ENCODE peak calls at places on chromosomes 11 and 22, in seven cellular contexts. One of them, this sample, is unnamed.

GRCh38 chr11:93099811-93100210 is 98.0 kb downstream of the SLC36A4 start:
- DNase-seq in K562: no peak
- DNase-seq in SK-N-SH: no peak
- DNase-seq in GM12878: no peak
- DNase-seq in GM12892: no peak
- DNase-seq in H1: no peak
- DNase-seq in HepG2: no peak
- DNase-seq in this sample: no peak

GRCh38 chr11:35550374-35551036 is 25.1 kb upstream of the PAMR1 start:
- DNase-seq in H1: no peak
- DNase-seq in SK-N-SH: no peak
- DNase-seq in K562: no peak
- DNase-seq in HepG2: no peak
- DNase-seq in GM12878: no peak
- DNase-seq in GM12892: no peak
- DNase-seq in this sample: no peak

GRCh38 chr11:74307409-74307808 is 4.0 kb downstream of the P4HA3 start:
- DNase-seq in GM12878: no peak
- DNase-seq in H1: no peak
- DNase-seq in K562: no peak
- DNase-seq in SK-N-SH: peak
- DNase-seq in HepG2: no peak
- DNase-seq in GM12892: no peak
- DNase-seq in this sample: no peak

GRCh38 chr22:25760294-25760693 is 18.3 kb downstream of the MYO18B start:
- DNase-seq in SK-N-SH: no peak
- DNase-seq in K562: no peak
- DNase-seq in H1: no peak
- DNase-seq in GM12892: no peak
- DNase-seq in GM12878: no peak
- DNase-seq in HepG2: peak
- DNase-seq in this sample: no peak

GRCh38 chr11:57426754-57427691 is at the start of gene SLC43A3:
- DNase-seq in GM12892: peak
- DNase-seq in HepG2: peak
- DNase-seq in K562: peak
- DNase-seq in H1: peak
- DNase-seq in GM12878: peak
- DNase-seq in SK-N-SH: peak
- DNase-seq in this sample: peak

GRCh38 chr11:13364388-13364787 is 86.8 kb downstream of the BMAL1 start:
- DNase-seq in H1: no peak
- DNase-seq in GM12878: no peak
- DNase-seq in SK-N-SH: no peak
- DNase-seq in HepG2: no peak
- DNase-seq in GM12892: no peak
- DNase-seq in K562: no peak
- DNase-seq in this sample: no peak

GRCh38 chr22:45329536-45329936 is 19.8 kb downstream of the FAM118A start:
- DNase-seq in SK-N-SH: peak
- DNase-seq in GM12892: no peak
- DNase-seq in GM12878: no peak
- DNase-seq in K562: no peak
- DNase-seq in HepG2: no peak
- DNase-seq in H1: no peak
- DNase-seq in this sample: no peak

GRCh38 chr11:42251984-42252383 is 792.5 kb upstream of the LRRC4C start:
- DNase-seq in GM12892: no peak
- DNase-seq in H1: no peak
- DNase-seq in K562: no peak
- DNase-seq in SK-N-SH: no peak
- DNase-seq in GM12878: no peak
- DNase-seq in HepG2: no peak
- DNase-seq in this sample: no peak

GRCh38 chr11:1306186-1307162 is 3.0 kb downstream of the TOLLIP start:
- DNase-seq in GM12892: no peak
- DNase-seq in H1: no peak
- DNase-seq in HepG2: no peak
- DNase-seq in SK-N-SH: no peak
- DNase-seq in K562: no peak
- DNase-seq in GM12878: no peak
- DNase-seq in this sample: no peak

GRCh38 chr22:46649176-46650077 is 29.2 kb downstream of the GRAMD4 start:
- DNase-seq in HepG2: no peak
- DNase-seq in H1: no peak
- DNase-seq in GM12892: no peak
- DNase-seq in GM12878: no peak
- DNase-seq in K562: peak
- DNase-seq in SK-N-SH: no peak
- DNase-seq in this sample: no peak

GRCh38 chr11:520428-521178 is 13.6 kb upstream of the RNH1 start:
- DNase-seq in GM12878: no peak
- DNase-seq in K562: no peak
- DNase-seq in H1: no peak
- DNase-seq in GM12892: no peak
- DNase-seq in HepG2: peak
- DNase-seq in SK-N-SH: no peak
- DNase-seq in this sample: no peak

GRCh38 chr11:2940166-2940929 is 11.1 kb upstream of the PHLDA2 start:
- DNase-seq in GM12878: no peak
- DNase-seq in SK-N-SH: peak
- DNase-seq in K562: no peak
- DNase-seq in HepG2: peak
- DNase-seq in H1: no peak
- DNase-seq in GM12892: no peak
- DNase-seq in this sample: no peak

GRCh38 chr11:102643941-102644340 is 18.8 kb upstream of the MMP20 start:
- DNase-seq in GM12892: no peak
- DNase-seq in HepG2: no peak
- DNase-seq in K562: no peak
- DNase-seq in GM12878: no peak
- DNase-seq in SK-N-SH: no peak
- DNase-seq in H1: no peak
- DNase-seq in this sample: no peak

GRCh38 chr22:26360169-26360885 is 68.7 kb upstream of the ASPHD2 start:
- DNase-seq in H1: peak
- DNase-seq in SK-N-SH: peak
- DNase-seq in GM12878: peak
- DNase-seq in HepG2: peak
- DNase-seq in K562: peak
- DNase-seq in GM12892: peak
- DNase-seq in this sample: peak

GRCh38 chr11:110582728-110583432 is 129.4 kb downstream of the ARHGAP20 start:
- DNase-seq in K562: no peak
- DNase-seq in H1: no peak
- DNase-seq in HepG2: no peak
- DNase-seq in GM12892: no peak
- DNase-seq in SK-N-SH: no peak
- DNase-seq in GM12878: no peak
- DNase-seq in this sample: no peak

DNA sequence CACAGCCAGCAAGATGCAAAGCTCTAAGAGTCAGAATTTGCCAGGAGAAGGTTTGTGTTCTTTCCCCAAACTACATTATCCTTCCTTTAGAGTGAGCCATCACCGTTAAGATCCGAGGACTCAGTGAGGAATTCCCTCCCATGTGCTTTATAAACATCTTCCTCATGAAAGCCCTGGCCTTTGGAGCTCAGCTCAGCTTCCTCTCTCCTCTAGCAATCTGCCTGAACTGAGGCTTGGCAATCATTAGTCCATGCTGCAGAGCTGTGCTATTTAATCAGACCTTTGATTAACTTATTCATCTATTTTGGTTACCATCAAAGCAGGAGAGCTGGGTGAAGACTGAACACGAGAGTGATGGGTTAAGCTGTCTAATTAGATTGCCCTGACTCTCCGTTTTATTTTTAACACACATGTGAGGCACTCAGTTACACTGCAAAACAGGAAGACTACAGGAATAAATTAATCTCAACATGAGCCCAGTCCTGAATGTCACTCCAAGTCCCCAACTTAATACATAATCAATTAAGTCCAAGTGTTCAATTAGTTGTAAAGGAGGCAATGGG is 351.3 kb downstream of the LARGE1 start:
- DNase-seq in HepG2: no peak
- DNase-seq in SK-N-SH: no peak
- DNase-seq in GM12878: no peak
- DNase-seq in GM12892: no peak
- DNase-seq in K562: no peak
- DNase-seq in H1: no peak
- DNase-seq in this sample: no peak
- TF ChIP-seq TAF1 in HepG2: no peak
- TF ChIP-seq TAF1 in SK-N-SH: no peak
- TF ChIP-seq TAF1 in GM12878: no peak
- TF ChIP-seq TAF1 in GM12892: no peak
- TF ChIP-seq TAF1 in K562: no peak
- TF ChIP-seq TAF1 in H1: no peak
- TF ChIP-seq TAF1 in this sample: no peak

GRCh38 chr22:38177044-38177443 is 4.6 kb downstream of the PLA2G6 start:
- DNase-seq in SK-N-SH: no peak
- DNase-seq in H1: no peak
- DNase-seq in K562: no peak
- DNase-seq in GM12892: no peak
- DNase-seq in HepG2: no peak
- DNase-seq in GM12878: no peak
- DNase-seq in this sample: no peak
- TF ChIP-seq TAF1 in SK-N-SH: no peak
- TF ChIP-seq TAF1 in H1: no peak
- TF ChIP-seq TAF1 in K562: no peak
- TF ChIP-seq TAF1 in GM12892: no peak
- TF ChIP-seq TAF1 in HepG2: no peak
- TF ChIP-seq TAF1 in GM12878: no peak
- TF ChIP-seq TAF1 in this sample: no peak

GRCh38 chr11:128854801-128855200 is 12.3 kb downstream of the KCNJ1 start:
- DNase-seq in SK-N-SH: no peak
- DNase-seq in K562: no peak
- DNase-seq in H1: no peak
- DNase-seq in GM12892: no peak
- DNase-seq in HepG2: no peak
- DNase-seq in GM12878: no peak
- DNase-seq in this sample: no peak

GRCh38 chr11:128860571-128861361 is 6.3 kb downstream of the KCNJ1 start:
- DNase-seq in GM12892: no peak
- DNase-seq in SK-N-SH: peak
- DNase-seq in GM12878: no peak
- DNase-seq in H1: no peak
- DNase-seq in HepG2: no peak
- DNase-seq in K562: no peak
- DNase-seq in this sample: no peak

GRCh38 chr11:128856241-128856640 is 10.9 kb downstream of the KCNJ1 start:
- DNase-seq in SK-N-SH: no peak
- DNase-seq in GM12878: no peak
- DNase-seq in GM12892: no peak
- DNase-seq in H1: no peak
- DNase-seq in HepG2: no peak
- DNase-seq in K562: no peak
- DNase-seq in this sample: no peak

GRCh38 chr11:128859563-128860441 is 7.3 kb downstream of the KCNJ1 start:
- DNase-seq in GM12878: no peak
- DNase-seq in HepG2: peak
- DNase-seq in K562: peak
- DNase-seq in GM12892: peak
- DNase-seq in H1: peak
- DNase-seq in SK-N-SH: peak
- DNase-seq in this sample: peak

GRCh38 chr11:128857341-128857740 is 9.8 kb downstream of the KCNJ1 start:
- DNase-seq in HepG2: no peak
- DNase-seq in SK-N-SH: no peak
- DNase-seq in GM12892: no peak
- DNase-seq in K562: no peak
- DNase-seq in H1: no peak
- DNase-seq in GM12878: no peak
- DNase-seq in this sample: no peak
- TF ChIP-seq TAF1 in HepG2: no peak
- TF ChIP-seq TAF1 in SK-N-SH: no peak
- TF ChIP-seq TAF1 in GM12892: no peak
- TF ChIP-seq TAF1 in K562: no peak
- TF ChIP-seq TAF1 in H1: no peak
- TF ChIP-seq TAF1 in GM12878: no peak
- TF ChIP-seq TAF1 in this sample: no peak

DNA sequence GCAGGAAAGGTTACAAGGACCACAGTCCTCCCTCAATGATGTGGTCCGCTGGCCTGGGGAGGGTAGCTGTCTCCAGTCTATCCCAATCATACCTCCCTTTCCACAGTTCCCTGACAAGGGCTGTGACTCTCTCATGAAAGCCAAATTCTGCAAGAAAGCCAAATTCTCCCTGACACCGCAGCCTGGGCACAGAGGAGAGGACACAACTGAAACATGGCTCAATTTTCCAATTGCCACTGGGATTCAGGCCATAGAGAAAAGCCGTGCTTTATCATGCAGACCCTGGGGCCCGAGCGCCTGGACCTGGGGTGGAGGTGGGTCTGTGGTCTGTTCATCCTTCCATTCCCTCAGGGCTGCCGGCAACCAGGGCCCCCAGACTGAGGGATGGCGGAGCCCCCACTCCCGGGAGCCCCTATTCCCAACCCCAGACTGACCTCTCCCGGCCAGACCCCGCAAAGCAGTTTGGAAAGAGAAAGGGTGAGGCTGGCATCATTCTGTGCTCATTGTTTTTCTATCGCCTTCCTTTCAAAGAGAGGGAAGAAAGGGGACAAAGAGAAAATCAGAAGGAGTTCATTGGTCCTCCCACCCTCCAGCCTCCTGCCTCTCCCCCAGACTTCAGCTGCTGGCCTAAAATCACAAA is 239.5 kb downstream of the BUD13 start:
- DNase-seq in GM12878: no peak
- DNase-seq in SK-N-SH: peak
- DNase-seq in H1: no peak
- DNase-seq in GM12892: no peak
- DNase-seq in HepG2: no peak
- DNase-seq in K562: peak
- DNase-seq in this sample: no peak
- TF ChIP-seq TAF1 in GM12878: no peak
- TF ChIP-seq TAF1 in SK-N-SH: no peak
- TF ChIP-seq TAF1 in H1: no peak
- TF ChIP-seq TAF1 in GM12892: no peak
- TF ChIP-seq TAF1 in HepG2: no peak
- TF ChIP-seq TAF1 in K562: no peak
- TF ChIP-seq TAF1 in this sample: no peak

DNA sequence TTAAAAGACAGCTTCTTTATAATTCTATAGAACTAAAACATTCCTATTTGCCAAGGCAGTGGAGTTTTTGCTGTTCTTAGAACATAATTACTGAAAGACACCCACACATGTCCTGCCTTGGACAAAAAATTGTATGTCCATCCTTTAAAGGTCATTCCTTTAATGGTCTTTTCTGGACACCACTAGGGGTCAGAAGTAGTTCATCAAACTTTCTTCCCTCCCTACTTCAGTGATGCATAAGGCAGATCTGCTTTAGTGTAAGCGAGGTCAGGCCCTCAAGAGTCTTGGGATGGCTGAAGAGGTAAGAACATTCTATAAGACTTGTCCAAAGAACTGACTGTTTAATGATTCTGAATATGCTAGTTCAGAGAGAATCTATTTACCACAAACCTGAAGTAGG is 4.3 kb upstream of the OR51V1 start:
- DNase-seq in H1: peak
- DNase-seq in GM12878: no peak
- DNase-seq in K562: peak
- DNase-seq in SK-N-SH: peak
- DNase-seq in GM12892: no peak
- DNase-seq in HepG2: peak
- DNase-seq in this sample: no peak
- TF ChIP-seq TAF1 in H1: no peak
- TF ChIP-seq TAF1 in GM12878: no peak
- TF ChIP-seq TAF1 in K562: no peak
- TF ChIP-seq TAF1 in SK-N-SH: no peak
- TF ChIP-seq TAF1 in GM12892: no peak
- TF ChIP-seq TAF1 in HepG2: no peak
- TF ChIP-seq TAF1 in this sample: no peak

GRCh38 chr11:109552376-109552775 is 130.4 kb downstream of the C11orf87 start:
- DNase-seq in SK-N-SH: no peak
- DNase-seq in HepG2: no peak
- DNase-seq in GM12878: no peak
- DNase-seq in K562: no peak
- DNase-seq in GM12892: no peak
- DNase-seq in H1: no peak
- DNase-seq in this sample: no peak
- TF ChIP-seq TAF1 in SK-N-SH: no peak
- TF ChIP-seq TAF1 in HepG2: no peak
- TF ChIP-seq TAF1 in GM12878: no peak
- TF ChIP-seq TAF1 in K562: no peak
- TF ChIP-seq TAF1 in GM12892: no peak
- TF ChIP-seq TAF1 in H1: no peak
- TF ChIP-seq TAF1 in this sample: no peak